ENCODE peak calls at places on chromosomes 5 and 9, in four cellular contexts. One of them, this sample, is unnamed.

GRCh38 chr9:95508242-95508967 is 8.4 kb downstream of the PTCH1 start:
- DNase-seq in anterior cingulate cortex: no peak
- DNase-seq in HTR-8/SVneo: no peak
- DNase-seq in A172: no peak
- DNase-seq in this sample: no peak

GRCh38 chr9:134629061-134629585 is 12.5 kb upstream of the COL5A1 start:
- DNase-seq in anterior cingulate cortex: no peak
- DNase-seq in HTR-8/SVneo: no peak
- DNase-seq in A172: no peak
- DNase-seq in this sample: no peak

GRCh38 chr9:134562146-134562753 is 79.4 kb upstream of the COL5A1 start:
- DNase-seq in anterior cingulate cortex: no peak
- DNase-seq in HTR-8/SVneo: no peak
- DNase-seq in A172: no peak
- DNase-seq in this sample: no peak

GRCh38 chr9:137691648-137692357 is 73.0 kb downstream of the EHMT1 start:
- DNase-seq in anterior cingulate cortex: no peak
- DNase-seq in HTR-8/SVneo: no peak
- DNase-seq in A172: no peak
- DNase-seq in this sample: no peak

GRCh38 chr5:163696270-163696887 is 191.0 kb downstream of the MAT2B start:
- DNase-seq in anterior cingulate cortex: peak
- DNase-seq in HTR-8/SVneo: peak
- DNase-seq in A172: peak
- DNase-seq in this sample: peak

GRCh38 chr5:160213537-160213936 is 15.8 kb upstream of the FABP6 start:
- DNase-seq in anterior cingulate cortex: no peak
- DNase-seq in HTR-8/SVneo: no peak
- DNase-seq in A172: peak
- DNase-seq in this sample: peak

GRCh38 chr9:114223564-114224246 is 68.4 kb downstream of the COL27A1 start:
- DNase-seq in anterior cingulate cortex: no peak
- DNase-seq in HTR-8/SVneo: peak
- DNase-seq in A172: peak
- DNase-seq in this sample: peak

GRCh38 chr5:105953616-105954015 is 1717.1 kb downstream of the EFNA5 start:
- DNase-seq in anterior cingulate cortex: no peak
- DNase-seq in HTR-8/SVneo: no peak
- DNase-seq in A172: no peak
- DNase-seq in this sample: no peak

GRCh38 chr5:135386096-135386495 is 12.9 kb downstream of the MACROH2A1 start:
- DNase-seq in anterior cingulate cortex: no peak
- DNase-seq in HTR-8/SVneo: no peak
- DNase-seq in A172: peak
- DNase-seq in this sample: no peak

GRCh38 chr5:17203329-17204132 is 13.9 kb upstream of the BASP1 start:
- DNase-seq in anterior cingulate cortex: no peak
- DNase-seq in HTR-8/SVneo: peak
- DNase-seq in A172: peak
- DNase-seq in this sample: peak

GRCh38 chr9:31486630-31487029 is 897.8 kb upstream of the ACO1 start:
- DNase-seq in anterior cingulate cortex: no peak
- DNase-seq in HTR-8/SVneo: no peak
- DNase-seq in A172: no peak
- DNase-seq in this sample: no peak

GRCh38 chr5:62538017-62538942 is 40.3 kb upstream of the LRRC70 start:
- DNase-seq in anterior cingulate cortex: no peak
- DNase-seq in HTR-8/SVneo: no peak
- DNase-seq in A172: peak
- DNase-seq in this sample: no peak

GRCh38 chr9:70525553-70525952 is 111.1 kb upstream of the KLF9 start:
- DNase-seq in anterior cingulate cortex: no peak
- DNase-seq in HTR-8/SVneo: no peak
- DNase-seq in A172: no peak
- DNase-seq in this sample: no peak

GRCh38 chr5:132962429-132962928 is 955 bp downstream of the AFF4 start:
- DNase-seq in anterior cingulate cortex: no peak
- DNase-seq in HTR-8/SVneo: peak
- DNase-seq in A172: peak
- DNase-seq in this sample: peak

GRCh38 chr9:134738869-134739659 is 97.5 kb downstream of the COL5A1 start:
- DNase-seq in anterior cingulate cortex: peak
- DNase-seq in HTR-8/SVneo: peak
- DNase-seq in A172: peak
- DNase-seq in this sample: peak

GRCh38 chr9:77810637-77811119 is 162.6 kb upstream of the GNA14 start:
- DNase-seq in anterior cingulate cortex: no peak
- DNase-seq in HTR-8/SVneo: no peak
- DNase-seq in A172: no peak
- DNase-seq in this sample: no peak

GRCh38 chr5:40834391-40834848 is 602 bp downstream of the RPL37 start:
- DNase-seq in anterior cingulate cortex: no peak
- DNase-seq in HTR-8/SVneo: no peak
- DNase-seq in A172: peak
- DNase-seq in this sample: no peak

GRCh38 chr9:13175732-13176131 is 103.8 kb downstream of the MPDZ start:
- DNase-seq in anterior cingulate cortex: no peak
- DNase-seq in HTR-8/SVneo: no peak
- DNase-seq in A172: no peak
- DNase-seq in this sample: no peak

GRCh38 chr9:95134457-95134881 is 183.0 kb downstream of the FANCC start:
- DNase-seq in anterior cingulate cortex: no peak
- DNase-seq in HTR-8/SVneo: no peak
- DNase-seq in A172: no peak
- DNase-seq in this sample: no peak

GRCh38 chr9:16329699-16330113 is 540.8 kb downstream of the BNC2 start:
- DNase-seq in anterior cingulate cortex: no peak
- DNase-seq in HTR-8/SVneo: no peak
- DNase-seq in A172: no peak
- DNase-seq in this sample: no peak

GRCh38 chr5:156326718-156327259 is at the start of gene SGCD:
- DNase-seq in anterior cingulate cortex: peak
- DNase-seq in HTR-8/SVneo: no peak
- DNase-seq in A172: peak
- DNase-seq in this sample: no peak

GRCh38 chr5:122415481-122416120 is 103.6 kb downstream of the SNCAIP start:
- DNase-seq in anterior cingulate cortex: peak
- DNase-seq in HTR-8/SVneo: peak
- DNase-seq in A172: peak
- DNase-seq in this sample: peak

GRCh38 chr5:102483736-102484135 is 15.1 kb downstream of the SLCO6A1 start:
- DNase-seq in anterior cingulate cortex: no peak
- DNase-seq in HTR-8/SVneo: no peak
- DNase-seq in A172: no peak
- DNase-seq in this sample: no peak

GRCh38 chr5:158487677-158488076 is 612.0 kb downstream of the EBF1 start:
- DNase-seq in anterior cingulate cortex: no peak
- DNase-seq in HTR-8/SVneo: no peak
- DNase-seq in A172: no peak
- DNase-seq in this sample: no peak

GRCh38 chr5:15320896-15321295 is 179.1 kb upstream of the FBXL7 start:
- DNase-seq in anterior cingulate cortex: no peak
- DNase-seq in HTR-8/SVneo: no peak
- DNase-seq in A172: no peak
- DNase-seq in this sample: no peak

GRCh38 chr9:131113655-131114563 is 11.5 kb upstream of the NUP214 start:
- DNase-seq in anterior cingulate cortex: no peak
- DNase-seq in HTR-8/SVneo: no peak
- DNase-seq in A172: no peak
- DNase-seq in this sample: no peak

GRCh38 chr9:14315754-14316573 is 2.0 kb upstream of the NFIB start:
- DNase-seq in anterior cingulate cortex: no peak
- DNase-seq in HTR-8/SVneo: peak
- DNase-seq in A172: no peak
- DNase-seq in this sample: peak

GRCh38 chr5:41788800-41789395 is 81.3 kb downstream of the OXCT1 start:
- DNase-seq in anterior cingulate cortex: no peak
- DNase-seq in HTR-8/SVneo: no peak
- DNase-seq in A172: no peak
- DNase-seq in this sample: no peak

GRCh38 chr5:135651156-135651555 is 72.4 kb upstream of the CXCL14 start:
- DNase-seq in anterior cingulate cortex: no peak
- DNase-seq in HTR-8/SVneo: no peak
- DNase-seq in A172: peak
- DNase-seq in this sample: peak

GRCh38 chr5:128245974-128246373 is 162.4 kb downstream of the SLC12A2 start:
- DNase-seq in anterior cingulate cortex: no peak
- DNase-seq in HTR-8/SVneo: no peak
- DNase-seq in A172: no peak
- DNase-seq in this sample: no peak

GRCh38 chr9:108551030-108551964 is 304.5 kb downstream of the ACTL7B start:
- DNase-seq in anterior cingulate cortex: no peak
- DNase-seq in HTR-8/SVneo: peak
- DNase-seq in A172: peak
- DNase-seq in this sample: no peak

GRCh38 chr5:91137647-91138046 is 245.5 kb downstream of the ARRDC3 start:
- DNase-seq in anterior cingulate cortex: no peak
- DNase-seq in HTR-8/SVneo: no peak
- DNase-seq in A172: no peak
- DNase-seq in this sample: no peak

GRCh38 chr5:113480243-113480642 is 8.0 kb downstream of the MCC start:
- DNase-seq in anterior cingulate cortex: no peak
- DNase-seq in HTR-8/SVneo: no peak
- DNase-seq in A172: no peak
- DNase-seq in this sample: no peak

GRCh38 chr5:40733842-40734563 is 21.8 kb downstream of the TTC33 start:
- DNase-seq in anterior cingulate cortex: no peak
- DNase-seq in HTR-8/SVneo: no peak
- DNase-seq in A172: no peak
- DNase-seq in this sample: no peak

GRCh38 chr5:150497274-150497988 is 10.5 kb upstream of the NDST1 start:
- DNase-seq in anterior cingulate cortex: peak
- DNase-seq in HTR-8/SVneo: peak
- DNase-seq in A172: peak
- DNase-seq in this sample: peak

GRCh38 chr5:155466851-155467250 is 453.3 kb downstream of the KIF4B start:
- DNase-seq in anterior cingulate cortex: no peak
- DNase-seq in HTR-8/SVneo: no peak
- DNase-seq in A172: no peak
- DNase-seq in this sample: no peak

GRCh38 chr5:135034186-135034962 is at the start of gene PITX1:
- DNase-seq in anterior cingulate cortex: no peak
- DNase-seq in HTR-8/SVneo: peak
- DNase-seq in A172: peak
- DNase-seq in this sample: peak

GRCh38 chr5:32990593-32991415 is 279.7 kb downstream of the NPR3 start:
- DNase-seq in anterior cingulate cortex: no peak
- DNase-seq in HTR-8/SVneo: no peak
- DNase-seq in A172: no peak
- DNase-seq in this sample: no peak